ENCODE peak calls at places on chromosomes 6 and 20, in ten cellular contexts. G is ascending aorta; D is H9; W is GM23248; T is esophagus squamous epithelium; Y is tibial nerve; C is IMR-90; L is upper lobe of right lung; A is CD8-positive, alpha-beta memory T cell; J is neural progenitor cell. M is an unnamed sample. For H3K4me1, the result is how much of the 10 kb centered on the place peaks cover.

GRCh38 chr6:84618046-84618752 is 146.2 kb downstream of the TBX18 start:
- DNase-seq in G (peak), D (no peak), W (peak), T (no peak), Y (no peak), C (peak), L (no peak), A (no peak), J (no peak), M (no peak)

GRCh38 chr20:48599748-48600469 is 227.9 kb downstream of the PREX1 start:
- DNase-seq in G (peak), D (no peak), W (no peak), T (no peak), Y (no peak), C (no peak), L (peak), A (no peak), J (no peak), M (no peak)

GRCh38 chr6:25223421-25224052 is 55.6 kb upstream of the CARMIL1 start:
- DNase-seq in G (peak), D (peak), W (peak), T (no peak), Y (peak), C (peak), L (peak), A (peak), J (peak), M (peak)

GRCh38 chr6:55794136-55794812 is 81.1 kb downstream of the BMP5 start:
- DNase-seq in G (no peak), D (no peak), W (peak), T (no peak), Y (no peak), C (peak), L (no peak), A (no peak), J (peak), M (no peak)

GRCh38 chr6:53483423-53484353 is 61.2 kb downstream of the GCLC start:
- DNase-seq in G (no peak), D (no peak), W (peak), T (no peak), Y (no peak), C (no peak), L (no peak), A (no peak), J (no peak), M (peak)

GRCh38 chr6:148934534-148934933 is 187.7 kb downstream of the UST start:
- DNase-seq in G (peak), D (no peak), W (peak), T (no peak), Y (no peak), C (peak), L (no peak), A (no peak), J (no peak), M (peak)

GRCh38 chr6:143061597-143062385 is 1.1 kb downstream of the AIG1 start:
- DNase-seq in G (no peak), D (no peak), W (peak), T (no peak), Y (no peak), C (peak), L (no peak), A (no peak), J (no peak), M (no peak)

GRCh38 chr20:45456632-45457031 is 12.9 kb upstream of the WFDC2 start:
- DNase-seq in G (no peak), D (peak), W (peak), T (no peak), Y (no peak), C (no peak), L (no peak), A (no peak), J (peak), M (no peak)

GRCh38 chr6:148200302-148200701 is 142.3 kb upstream of the SASH1 start:
- DNase-seq in G (no peak), D (no peak), W (peak), T (no peak), Y (no peak), C (no peak), L (no peak), A (no peak), J (no peak), M (no peak)

DNA sequence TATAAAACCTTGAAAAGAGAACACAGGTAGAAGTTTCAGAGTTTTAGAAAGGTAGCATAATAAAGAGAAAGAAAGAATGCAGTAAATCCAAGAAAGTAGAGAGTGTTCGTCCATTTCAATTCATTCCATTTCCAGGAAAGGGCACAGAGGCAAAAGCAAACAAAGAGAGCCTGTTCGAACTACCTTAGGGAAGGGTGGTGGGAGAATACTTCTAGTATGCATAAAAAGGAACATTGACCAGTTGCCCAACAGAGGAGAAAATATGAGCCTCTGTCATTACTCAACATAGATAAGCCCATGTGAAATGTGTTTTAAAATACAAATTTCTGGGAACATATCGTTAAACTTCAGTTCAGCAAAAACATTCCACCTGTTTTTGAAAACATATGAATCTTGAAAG is 60.6 kb downstream of the CYP39A1 start:
- DNase-seq in G (no peak), D (no peak), W (no peak), T (no peak), Y (no peak), C (no peak), L (no peak), A (no peak), J (no peak), M (no peak)
- H3K4me1 ChIP-seq in G (under half), D (under half), W (under half), T (under half), Y (under half), C (under half), L (under half), A (under half), J (under half), M (under half)

GRCh38 chr20:31706607-31707257 is 15.9 kb downstream of the BCL2L1 start:
- DNase-seq in G (no peak), D (no peak), W (no peak), T (no peak), Y (no peak), C (no peak), L (peak), A (no peak), J (no peak), M (no peak)
- H3K27ac ChIP-seq in G (peak), D (no peak), W (no peak), T (peak), Y (peak), C (no peak), L (peak), A (peak), J (no peak), M (peak)

GRCh38 chr20:49685809-49686208 is 27.9 kb downstream of the B4GALT5 start:
- DNase-seq in G (no peak), D (no peak), W (peak), T (no peak), Y (no peak), C (peak), L (no peak), A (no peak), J (no peak), M (no peak)

GRCh38 chr20:49682798-49683197 is 30.9 kb downstream of the B4GALT5 start:
- DNase-seq in G (no peak), D (no peak), W (no peak), T (no peak), Y (no peak), C (no peak), L (no peak), A (no peak), J (no peak), M (no peak)

GRCh38 chr20:49684335-49684997 is 29.2 kb downstream of the B4GALT5 start:
- DNase-seq in G (no peak), D (no peak), W (no peak), T (no peak), Y (no peak), C (no peak), L (peak), A (no peak), J (no peak), M (no peak)

GRCh38 chr20:49687595-49688567 is 25.8 kb downstream of the B4GALT5 start:
- DNase-seq in G (no peak), D (no peak), W (no peak), T (no peak), Y (no peak), C (no peak), L (no peak), A (no peak), J (peak), M (no peak)

GRCh38 chr20:49685161-49685601 is 28.5 kb downstream of the B4GALT5 start:
- DNase-seq in G (no peak), D (no peak), W (peak), T (no peak), Y (no peak), C (no peak), L (no peak), A (no peak), J (no peak), M (no peak)
- H3K4me1 ChIP-seq in G (under half), D (under half), W (under half), T (half or more), Y (under half), C (under half), L (half or more), A (under half), J (half or more), M (half or more)

GRCh38 chr6:125836466-125836865 is 45.7 kb downstream of the NCOA7 start:
- DNase-seq in G (no peak), D (no peak), W (no peak), T (no peak), Y (no peak), C (no peak), L (no peak), A (no peak), J (no peak), M (no peak)
- H3K27ac ChIP-seq in G (no peak), D (no peak), W (no peak), T (no peak), Y (peak), C (no peak), L (peak), A (no peak), J (no peak), M (no peak)

DNA sequence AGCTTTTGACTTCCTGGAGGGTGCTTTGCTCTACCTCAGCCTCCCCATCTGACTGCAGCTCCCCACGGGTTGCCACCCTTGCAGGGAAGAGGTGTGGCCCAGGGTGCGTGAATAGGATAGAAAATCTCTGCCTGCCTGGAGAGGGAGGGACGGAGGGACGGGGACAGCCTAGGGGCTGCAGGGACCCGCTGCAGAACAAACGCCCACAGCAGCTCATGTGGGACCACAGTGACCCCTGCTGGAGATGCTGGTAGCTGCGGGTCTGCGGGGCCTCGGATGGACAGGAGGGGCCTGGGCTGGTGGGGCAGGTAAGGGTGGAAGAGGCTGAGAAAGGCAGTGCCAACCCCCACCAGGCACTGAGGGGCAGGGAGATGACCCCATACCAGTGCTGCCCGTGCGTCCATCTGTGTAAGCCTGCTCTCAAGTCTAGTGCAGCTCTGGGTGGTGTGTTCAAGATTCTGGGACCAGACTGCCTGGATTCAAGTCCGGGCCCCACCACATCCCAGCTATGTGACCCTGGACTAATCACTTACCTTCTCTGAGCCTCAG is 39.4 kb downstream of the KIAA1755 start:
- DNase-seq in G (peak), D (peak), W (peak), T (no peak), Y (peak), C (peak), L (peak), A (peak), J (peak), M (peak)
- H3K4me1 ChIP-seq in G (under half), D (under half), W (under half), T (under half), Y (under half), C (under half), L (under half), A (under half), J (under half), M (under half)

GRCh38 chr6:113833537-113833936 is 23.6 kb upstream of the MARCKS start:
- DNase-seq in G (no peak), D (no peak), W (peak), T (no peak), Y (no peak), C (peak), L (no peak), A (no peak), J (no peak), M (no peak)
- H3K27ac ChIP-seq in G (no peak), D (no peak), W (peak), T (no peak), Y (no peak), C (no peak), L (no peak), A (no peak), J (no peak), M (no peak)

DNA sequence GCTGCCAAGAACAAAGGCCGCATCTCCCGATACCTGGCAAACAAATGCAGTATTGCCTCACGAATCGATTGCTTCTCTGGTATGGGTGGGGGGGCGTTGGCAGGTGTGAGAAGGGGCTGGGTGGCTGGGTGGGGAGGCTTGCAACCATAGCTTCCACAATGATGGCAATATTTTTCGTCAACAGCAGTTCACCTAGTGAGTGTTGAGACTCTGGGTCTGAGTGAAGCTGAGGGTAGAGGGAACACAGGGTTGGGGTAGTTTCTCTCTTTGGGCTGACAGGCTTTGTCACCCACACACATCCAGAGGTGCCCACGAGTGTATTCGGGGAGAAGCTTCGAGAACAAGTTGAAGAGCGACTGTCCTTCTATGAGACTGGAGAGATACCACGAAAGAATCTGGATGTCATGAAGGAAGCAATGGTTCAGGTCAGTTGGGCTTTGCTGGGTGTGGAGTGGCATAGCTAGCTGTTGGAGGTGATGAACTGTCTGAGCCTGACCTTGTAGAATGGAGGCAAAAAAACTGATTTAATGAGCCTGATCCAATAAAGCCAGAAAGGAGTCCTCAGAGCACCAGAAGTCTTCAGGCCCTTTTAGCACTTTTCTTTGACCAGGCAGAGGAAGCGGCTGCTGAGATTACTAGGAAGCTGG is 4.2 kb downstream of the NOP56 start:
- DNase-seq in G (peak), D (no peak), W (no peak), T (no peak), Y (no peak), C (no peak), L (no peak), A (no peak), J (no peak), M (no peak)
- H3K4me1 ChIP-seq in G (under half), D (under half), W (under half), T (under half), Y (under half), C (under half), L (under half), A (under half), J (under half), M (under half)

GRCh38 chr20:37406010-37406998 is 60.4 kb downstream of the SRC start:
- DNase-seq in G (no peak), D (no peak), W (peak), T (no peak), Y (no peak), C (peak), L (peak), A (no peak), J (peak), M (peak)

GRCh38 chr20:37407117-37407566 is 61.2 kb downstream of the SRC start:
- DNase-seq in G (no peak), D (no peak), W (peak), T (no peak), Y (no peak), C (no peak), L (no peak), A (no peak), J (no peak), M (no peak)

GRCh38 chr20:37408930-37409210 is 62.9 kb downstream of the SRC start:
- DNase-seq in G (no peak), D (no peak), W (peak), T (no peak), Y (no peak), C (no peak), L (no peak), A (no peak), J (no peak), M (no peak)

GRCh38 chr20:37407573-37408002 is 61.6 kb downstream of the SRC start:
- DNase-seq in G (no peak), D (no peak), W (peak), T (no peak), Y (no peak), C (no peak), L (no peak), A (no peak), J (peak), M (no peak)

GRCh38 chr20:37408202-37408929 is 62.4 kb downstream of the SRC start:
- DNase-seq in G (no peak), D (no peak), W (peak), T (no peak), Y (no peak), C (no peak), L (no peak), A (no peak), J (no peak), M (no peak)
- H3K27ac ChIP-seq in G (no peak), D (no peak), W (no peak), T (no peak), Y (no peak), C (no peak), L (no peak), A (no peak), J (no peak), M (no peak)

M was measured in psoas muscle.